ENCODE peak calls at places on chromosome 10, in six cellular contexts. X, Y, U, B, M and K are unnamed samples.
A peak's percentile ranks its signal among the peaks of the same experiment; 100 is the strongest.

GRCh38 chr10:69093933-69094332 is 6.0 kb downstream of the SRGN start:
- DNase-seq in U (no peak), X (no peak), M (peak; percentile 11), B (peak; percentile 15), Y (no peak), K (no peak)

GRCh38 chr10:127918570-127918969 is 11.7 kb downstream of the PTPRE start:
- DNase-seq in B (no peak), U (no peak), M (no peak), X (peak; percentile 44), Y (no peak), K (no peak)

GRCh38 chr10:36236931-36237330 is 594.8 kb upstream of the FZD8 start:
- DNase-seq in X (no peak), Y (no peak), U (no peak), B (no peak), M (peak; percentile 39), K (no peak)

GRCh38 chr10:132532784-132533560 is 4.6 kb upstream of the INPP5A start:
- DNase-seq in Y (no peak), U (no peak), M (peak; percentile 85), X (no peak), B (peak; percentile 99), K (no peak)

GRCh38 chr10:25483999-25484398 is 309.2 kb downstream of the GPR158 start:
- DNase-seq in X (no peak), B (no peak), M (no peak), U (no peak), Y (no peak), K (no peak)

GRCh38 chr10:97515260-97515978 is 16.7 kb downstream of the UBTD1 start:
- DNase-seq in Y (no peak), X (no peak), M (no peak), B (no peak), U (no peak), K (no peak)

GRCh38 chr10:103448751-103449150 is 3.4 kb downstream of the CALHM2 start:
- DNase-seq in B (peak; percentile 80), U (peak; percentile 34), X (peak; percentile 58), M (peak; percentile 62), Y (peak; percentile 63), K (peak; percentile 69)

GRCh38 chr10:49115796-49116508 is 630 bp upstream of the VSTM4 start:
- DNase-seq in M (no peak), Y (no peak), X (no peak), B (no peak), U (no peak), K (no peak)

GRCh38 chr10:101889256-101890210 is 45.9 kb upstream of the KCNIP2 start:
- DNase-seq in Y (peak; percentile 85), B (peak; percentile 62), U (peak; percentile 77), X (peak; percentile 62), M (peak; percentile 44), K (peak; percentile 73)

GRCh38 chr10:81600185-81600584 is 274.8 kb upstream of the NRG3 start:
- DNase-seq in Y (no peak), X (no peak), U (no peak), B (peak; percentile 31), M (peak; percentile 73), K (no peak)

GRCh38 chr10:30751678-30752331 is 122.3 kb upstream of the LYZL2 start:
- DNase-seq in B (peak; percentile 52), Y (no peak), U (peak; percentile 56), M (peak; percentile 19), X (peak; percentile 29), K (peak; percentile 75)

GRCh38 chr10:14782691-14783363 is 8.1 kb upstream of the FAM107B start:
- DNase-seq in B (peak; percentile 2), X (no peak), M (peak; percentile 57), Y (peak; percentile 25), U (peak; percentile 29), K (no peak)

GRCh38 chr10:116053910-116054309 is 219.1 kb downstream of the GFRA1 start:
- DNase-seq in U (no peak), B (no peak), Y (no peak), M (peak; percentile 17), X (no peak), K (no peak)

DNA sequence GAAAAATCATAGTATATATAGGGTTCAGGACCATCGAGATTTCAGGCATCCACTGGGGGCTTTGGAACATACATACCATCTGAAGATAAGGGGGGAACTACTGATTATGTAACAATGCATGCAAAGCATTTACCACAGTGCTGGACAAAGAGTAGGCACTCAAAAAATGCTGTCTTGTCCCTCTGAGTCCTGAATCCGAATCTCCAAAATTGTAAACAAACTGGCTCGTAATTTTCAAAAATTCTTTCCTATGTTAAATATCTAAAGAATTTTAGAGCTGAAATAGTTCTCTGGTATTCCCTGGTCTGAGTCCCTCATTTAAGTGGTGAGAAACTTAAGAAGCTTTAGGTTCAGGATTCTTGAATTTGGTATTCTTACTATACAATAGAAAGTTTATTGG is 167.8 kb upstream of the ASAH2 start:
- DNase-seq in B (no peak), U (no peak), Y (no peak), M (no peak), X (no peak), K (no peak)
- H3K27ac ChIP-seq in B (peak overlapping the region; percentile 90), U (no peak overlapping the region), Y (no peak overlapping the region), M (no peak overlapping the region), X (peak overlapping the region; percentile 77), K (peak overlapping the region; percentile 82)

GRCh38 chr10:72254891-72255568 is 18.7 kb upstream of the DDIT4 start:
- DNase-seq in B (peak; percentile 52), U (peak; percentile 82), M (peak; percentile 60), X (peak; percentile 90), Y (peak; percentile 95), K (peak; percentile 94)
- TF ChIP-seq CTCF in B (no peak), U (no peak), M (peak; percentile 59), X (no peak), Y (no peak), K (no peak)

DNA sequence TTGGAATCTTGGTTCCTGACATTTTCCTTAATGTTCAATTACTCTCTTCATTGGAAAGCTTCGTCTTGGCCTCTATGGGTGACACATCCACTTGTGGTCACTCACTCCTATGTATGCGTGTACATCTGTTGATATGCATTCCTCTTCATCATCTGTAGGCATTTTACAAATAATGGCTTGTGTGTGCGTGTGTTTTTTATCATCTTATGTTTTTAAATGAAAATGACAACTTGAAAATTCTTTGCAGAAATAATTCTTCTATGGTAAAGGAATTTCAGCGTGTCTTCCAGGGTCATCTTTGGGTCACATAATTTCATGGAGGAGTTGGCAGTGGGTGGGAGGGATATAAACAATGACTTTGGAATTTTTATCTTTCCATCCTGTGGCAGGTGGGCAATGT is 925.1 kb downstream of the LRMDA start:
- DNase-seq in Y (no peak), M (no peak), U (no peak), X (no peak), B (peak; percentile 66), K (no peak)
- H3K27ac ChIP-seq in Y (no peak overlapping the region), M (no peak overlapping the region), U (no peak overlapping the region), X (no peak overlapping the region), B (no peak overlapping the region), K (no peak overlapping the region)

DNA sequence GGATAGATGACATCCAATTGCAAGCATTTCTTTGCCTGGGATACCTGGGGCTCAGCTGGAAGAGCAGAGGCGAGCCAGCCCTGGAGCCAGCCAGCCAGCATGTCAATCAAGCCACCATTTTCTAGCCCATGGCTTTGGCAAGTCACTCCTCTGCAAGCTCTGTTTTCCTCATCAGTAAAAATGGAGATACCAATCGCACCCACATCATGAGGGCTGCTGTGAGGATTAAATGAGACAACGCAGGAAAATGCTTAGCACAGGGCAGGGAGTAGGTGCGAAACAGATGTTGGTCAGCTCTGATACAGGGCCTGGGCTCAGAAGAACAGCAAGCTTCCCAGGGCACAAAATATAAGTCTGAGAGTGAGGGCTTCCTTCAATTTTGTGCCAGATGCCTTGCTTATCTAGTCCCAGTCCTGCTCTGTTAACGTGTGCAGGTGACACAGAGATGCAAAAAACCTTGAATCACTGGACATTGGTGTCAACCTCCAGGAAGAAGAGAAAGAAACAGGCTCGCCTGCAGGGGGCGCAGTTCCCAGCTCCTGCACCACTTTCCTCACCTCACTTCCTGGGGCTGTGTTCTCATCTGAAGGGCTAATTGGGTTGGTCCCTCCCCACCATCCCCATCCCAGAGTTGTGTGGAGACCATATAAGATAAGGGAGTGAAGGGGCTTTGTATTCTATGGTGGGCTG is 72.8 kb upstream of the CACUL1 start:
- DNase-seq in B (no peak), M (no peak), U (no peak), X (no peak), Y (no peak), K (no peak)
- TF ChIP-seq CTCF in B (peak; percentile 12), M (peak; percentile 43), U (no peak), X (no peak), Y (no peak), K (no peak)

GRCh38 chr10:5943536-5943935 is 33.8 kb downstream of the IL15RA start:
- DNase-seq in B (peak; percentile 68), U (no peak), Y (peak; percentile 55), X (peak; percentile 66), M (no peak), K (peak; percentile 73)

GRCh38 chr10:5945561-5946418 is 31.6 kb downstream of the IL15RA start:
- DNase-seq in U (peak; percentile 47), B (peak; percentile 98), Y (peak; percentile 70), M (peak; percentile 39), X (peak; percentile 68), K (peak; percentile 77)

GRCh38 chr10:5944389-5945202 is 32.7 kb downstream of the IL15RA start:
- DNase-seq in B (peak; percentile 100), X (no peak), M (peak; percentile 94), Y (peak; percentile 87), U (peak; percentile 88), K (peak; percentile 63)

GRCh38 chr10:5946786-5947185 is 30.6 kb downstream of the IL15RA start:
- DNase-seq in Y (no peak), X (no peak), B (no peak), U (no peak), M (no peak), K (no peak)

GRCh38 chr10:5945203-5945534 is 32.2 kb downstream of the IL15RA start:
- DNase-seq in X (no peak), M (no peak), U (no peak), B (no peak), Y (no peak), K (no peak)
- H3K27ac ChIP-seq in X (peak overlapping the region; percentile 90), M (no peak overlapping the region), U (peak overlapping the region; percentile 85), B (peak overlapping the region; percentile 95), Y (peak overlapping the region; percentile 94), K (peak overlapping the region; percentile 87)

DNA sequence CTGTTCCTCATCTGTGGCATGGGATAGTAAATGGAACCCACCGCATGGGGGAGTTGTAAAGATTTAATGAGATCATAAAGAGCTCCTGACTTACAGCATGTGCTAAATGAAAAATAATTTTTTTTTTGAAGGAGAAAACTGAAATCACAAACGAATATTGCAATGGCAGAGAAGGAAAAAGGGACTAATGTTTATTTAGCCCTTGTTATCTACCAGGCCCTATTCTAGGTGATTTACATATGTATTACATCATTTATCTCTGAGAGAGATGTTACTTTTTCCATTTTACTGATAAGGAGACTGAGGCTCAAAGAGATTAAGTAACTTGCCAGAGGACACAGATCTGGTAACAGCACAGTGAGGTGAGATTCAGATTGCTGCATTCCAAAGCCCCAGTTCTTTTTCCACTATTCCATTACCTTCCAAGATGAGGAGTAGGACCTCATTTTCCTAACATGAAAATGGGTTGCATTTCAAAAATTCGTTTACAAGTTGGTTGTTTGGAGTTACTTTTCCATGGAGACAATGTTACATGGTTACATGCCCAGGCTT is 28.6 kb downstream of the VCL start:
- DNase-seq in M (no peak), Y (no peak), B (peak; percentile 36), X (no peak), U (no peak), K (no peak)
- TF ChIP-seq CTCF in M (no peak), Y (no peak), B (no peak), X (no peak), U (no peak), K (no peak)